ENCODE peak calls at places on chromosomes 13 and 19, in ten cellular contexts. One of them, this sample, is unnamed.

GRCh38 chr19:18940791-18941627 is at the start of gene HOMER3:
- DNase-seq in Calu3: peak; percentile 78
- DNase-seq in DMS 273 treated with DMSO at 0.1 percent for 48 hours: peak; percentile 36
- DNase-seq in H54: no peak
- DNase-seq in ascending aorta: no peak
- DNase-seq in suprapubic skin: peak; percentile 84
- DNase-seq in NCI-H1105: peak; percentile 32
- DNase-seq in choroid plexus epithelial cell: peak; percentile 54
- DNase-seq in iris pigment epithelial cell: peak; percentile 43
- DNase-seq in stimulated activated CD4-positive, alpha-beta T cell treated with anti-CD3 and anti-CD28 coated beads, TNF-alpha, amount 100 ng/mL, for 1 hour: peak; percentile 24
- DNase-seq in this sample: peak; percentile 1

GRCh38 chr19:7894612-7895309 is 6.5 kb downstream of the LRRC8E start:
- DNase-seq in ascending aorta: no peak
- DNase-seq in stimulated activated CD4-positive, alpha-beta T cell treated with anti-CD3 and anti-CD28 coated beads, TNF-alpha, amount 100 ng/mL, for 1 hour: no peak
- DNase-seq in choroid plexus epithelial cell: no peak
- DNase-seq in Calu3: peak; percentile 71
- DNase-seq in H54: no peak
- DNase-seq in iris pigment epithelial cell: no peak
- DNase-seq in suprapubic skin: no peak
- DNase-seq in DMS 273 treated with DMSO at 0.1 percent for 48 hours: no peak
- DNase-seq in NCI-H1105: no peak
- DNase-seq in this sample: no peak

GRCh38 chr13:49292742-49293498 is 45.2 kb downstream of the CDADC1 start:
- DNase-seq in stimulated activated CD4-positive, alpha-beta T cell treated with anti-CD3 and anti-CD28 coated beads, TNF-alpha, amount 100 ng/mL, for 1 hour: no peak
- DNase-seq in H54: no peak
- DNase-seq in suprapubic skin: no peak
- DNase-seq in choroid plexus epithelial cell: peak; percentile 91
- DNase-seq in ascending aorta: peak; percentile 54
- DNase-seq in iris pigment epithelial cell: peak; percentile 81
- DNase-seq in Calu3: no peak
- DNase-seq in NCI-H1105: no peak
- DNase-seq in DMS 273 treated with DMSO at 0.1 percent for 48 hours: no peak
- DNase-seq in this sample: peak; percentile 49

GRCh38 chr19:33227870-33228599 is 2.4 kb upstream of the SLC7A10 start:
- DNase-seq in ascending aorta: no peak
- DNase-seq in iris pigment epithelial cell: no peak
- DNase-seq in NCI-H1105: no peak
- DNase-seq in choroid plexus epithelial cell: no peak
- DNase-seq in Calu3: no peak
- DNase-seq in suprapubic skin: no peak
- DNase-seq in stimulated activated CD4-positive, alpha-beta T cell treated with anti-CD3 and anti-CD28 coated beads, TNF-alpha, amount 100 ng/mL, for 1 hour: no peak
- DNase-seq in H54: no peak
- DNase-seq in DMS 273 treated with DMSO at 0.1 percent for 48 hours: no peak
- DNase-seq in this sample: no peak

GRCh38 chr19:57867868-57868492 is 18.3 kb downstream of the ZNF587 start:
- DNase-seq in suprapubic skin: no peak
- DNase-seq in stimulated activated CD4-positive, alpha-beta T cell treated with anti-CD3 and anti-CD28 coated beads, TNF-alpha, amount 100 ng/mL, for 1 hour: no peak
- DNase-seq in Calu3: no peak
- DNase-seq in H54: no peak
- DNase-seq in ascending aorta: no peak
- DNase-seq in iris pigment epithelial cell: no peak
- DNase-seq in NCI-H1105: no peak
- DNase-seq in choroid plexus epithelial cell: no peak
- DNase-seq in DMS 273 treated with DMSO at 0.1 percent for 48 hours: no peak
- DNase-seq in this sample: no peak

GRCh38 chr19:5395541-5395940 is 54.9 kb upstream of the PTPRS start:
- DNase-seq in Calu3: no peak
- DNase-seq in iris pigment epithelial cell: peak; percentile 16
- DNase-seq in suprapubic skin: no peak
- DNase-seq in H54: no peak
- DNase-seq in DMS 273 treated with DMSO at 0.1 percent for 48 hours: no peak
- DNase-seq in choroid plexus epithelial cell: no peak
- DNase-seq in stimulated activated CD4-positive, alpha-beta T cell treated with anti-CD3 and anti-CD28 coated beads, TNF-alpha, amount 100 ng/mL, for 1 hour: no peak
- DNase-seq in ascending aorta: no peak
- DNase-seq in NCI-H1105: no peak
- DNase-seq in this sample: no peak

GRCh38 chr13:111539791-111540446 is 219.5 kb downstream of the TEX29 start:
- DNase-seq in Calu3: no peak
- DNase-seq in DMS 273 treated with DMSO at 0.1 percent for 48 hours: no peak
- DNase-seq in stimulated activated CD4-positive, alpha-beta T cell treated with anti-CD3 and anti-CD28 coated beads, TNF-alpha, amount 100 ng/mL, for 1 hour: no peak
- DNase-seq in iris pigment epithelial cell: no peak
- DNase-seq in choroid plexus epithelial cell: no peak
- DNase-seq in NCI-H1105: no peak
- DNase-seq in H54: no peak
- DNase-seq in suprapubic skin: no peak
- DNase-seq in ascending aorta: no peak
- DNase-seq in this sample: no peak

GRCh38 chr19:5966941-5967340 is 11.0 kb downstream of the RANBP3 start:
- DNase-seq in iris pigment epithelial cell: no peak
- DNase-seq in ascending aorta: no peak
- DNase-seq in stimulated activated CD4-positive, alpha-beta T cell treated with anti-CD3 and anti-CD28 coated beads, TNF-alpha, amount 100 ng/mL, for 1 hour: no peak
- DNase-seq in DMS 273 treated with DMSO at 0.1 percent for 48 hours: no peak
- DNase-seq in choroid plexus epithelial cell: no peak
- DNase-seq in H54: no peak
- DNase-seq in suprapubic skin: no peak
- DNase-seq in Calu3: no peak
- DNase-seq in NCI-H1105: no peak
- DNase-seq in this sample: no peak

GRCh38 chr13:40666058-40666904 is at the start of gene FOXO1:
- DNase-seq in NCI-H1105: peak; percentile 54
- DNase-seq in iris pigment epithelial cell: peak; percentile 88
- DNase-seq in DMS 273 treated with DMSO at 0.1 percent for 48 hours: peak; percentile 44
- DNase-seq in ascending aorta: peak; percentile 65
- DNase-seq in suprapubic skin: peak; percentile 89
- DNase-seq in Calu3: peak; percentile 90
- DNase-seq in choroid plexus epithelial cell: peak; percentile 93
- DNase-seq in stimulated activated CD4-positive, alpha-beta T cell treated with anti-CD3 and anti-CD28 coated beads, TNF-alpha, amount 100 ng/mL, for 1 hour: peak; percentile 74
- DNase-seq in H54: peak; percentile 94
- DNase-seq in this sample: peak; percentile 49

GRCh38 chr19:3289971-3290569 is 65.6 kb downstream of the CELF5 start:
- DNase-seq in iris pigment epithelial cell: no peak
- DNase-seq in NCI-H1105: no peak
- DNase-seq in DMS 273 treated with DMSO at 0.1 percent for 48 hours: no peak
- DNase-seq in suprapubic skin: no peak
- DNase-seq in stimulated activated CD4-positive, alpha-beta T cell treated with anti-CD3 and anti-CD28 coated beads, TNF-alpha, amount 100 ng/mL, for 1 hour: no peak
- DNase-seq in Calu3: no peak
- DNase-seq in H54: no peak
- DNase-seq in ascending aorta: no peak
- DNase-seq in choroid plexus epithelial cell: no peak
- DNase-seq in this sample: no peak

GRCh38 chr13:111948281-111948680 is 118.7 kb upstream of the SOX1 start:
- DNase-seq in H54: no peak
- DNase-seq in iris pigment epithelial cell: no peak
- DNase-seq in NCI-H1105: no peak
- DNase-seq in DMS 273 treated with DMSO at 0.1 percent for 48 hours: no peak
- DNase-seq in stimulated activated CD4-positive, alpha-beta T cell treated with anti-CD3 and anti-CD28 coated beads, TNF-alpha, amount 100 ng/mL, for 1 hour: no peak
- DNase-seq in ascending aorta: no peak
- DNase-seq in choroid plexus epithelial cell: no peak
- DNase-seq in Calu3: no peak
- DNase-seq in suprapubic skin: no peak
- DNase-seq in this sample: no peak

GRCh38 chr13:105991131-105991530 is 544.3 kb downstream of the EFNB2 start:
- DNase-seq in H54: no peak
- DNase-seq in Calu3: no peak
- DNase-seq in stimulated activated CD4-positive, alpha-beta T cell treated with anti-CD3 and anti-CD28 coated beads, TNF-alpha, amount 100 ng/mL, for 1 hour: no peak
- DNase-seq in iris pigment epithelial cell: no peak
- DNase-seq in DMS 273 treated with DMSO at 0.1 percent for 48 hours: no peak
- DNase-seq in choroid plexus epithelial cell: no peak
- DNase-seq in suprapubic skin: no peak
- DNase-seq in ascending aorta: no peak
- DNase-seq in NCI-H1105: no peak
- DNase-seq in this sample: no peak

GRCh38 chr13:40777166-40777956 is 6.4 kb upstream of the MRPS31 start:
- DNase-seq in iris pigment epithelial cell: peak; percentile 71
- DNase-seq in stimulated activated CD4-positive, alpha-beta T cell treated with anti-CD3 and anti-CD28 coated beads, TNF-alpha, amount 100 ng/mL, for 1 hour: no peak
- DNase-seq in choroid plexus epithelial cell: peak; percentile 71
- DNase-seq in DMS 273 treated with DMSO at 0.1 percent for 48 hours: peak; percentile 55
- DNase-seq in H54: no peak
- DNase-seq in NCI-H1105: peak; percentile 23
- DNase-seq in suprapubic skin: no peak
- DNase-seq in ascending aorta: no peak
- DNase-seq in Calu3: peak; percentile 36
- DNase-seq in this sample: peak; percentile 83

GRCh38 chr19:51440846-51441409 is 17.3 kb downstream of the SIGLEC8 start:
- DNase-seq in ascending aorta: no peak
- DNase-seq in NCI-H1105: no peak
- DNase-seq in choroid plexus epithelial cell: peak; percentile 9
- DNase-seq in suprapubic skin: no peak
- DNase-seq in H54: no peak
- DNase-seq in DMS 273 treated with DMSO at 0.1 percent for 48 hours: no peak
- DNase-seq in iris pigment epithelial cell: no peak
- DNase-seq in Calu3: no peak
- DNase-seq in stimulated activated CD4-positive, alpha-beta T cell treated with anti-CD3 and anti-CD28 coated beads, TNF-alpha, amount 100 ng/mL, for 1 hour: no peak
- DNase-seq in this sample: no peak

GRCh38 chr13:45185286-45185685 is 15.6 kb downstream of the KCTD4 start:
- DNase-seq in iris pigment epithelial cell: no peak
- DNase-seq in NCI-H1105: no peak
- DNase-seq in DMS 273 treated with DMSO at 0.1 percent for 48 hours: no peak
- DNase-seq in Calu3: no peak
- DNase-seq in stimulated activated CD4-positive, alpha-beta T cell treated with anti-CD3 and anti-CD28 coated beads, TNF-alpha, amount 100 ng/mL, for 1 hour: no peak
- DNase-seq in suprapubic skin: no peak
- DNase-seq in ascending aorta: no peak
- DNase-seq in choroid plexus epithelial cell: no peak
- DNase-seq in H54: no peak
- DNase-seq in this sample: no peak

GRCh38 chr19:49461656-49462055 is 8.6 kb downstream of the ALDH16A1 start:
- DNase-seq in Calu3: no peak
- DNase-seq in NCI-H1105: no peak
- DNase-seq in DMS 273 treated with DMSO at 0.1 percent for 48 hours: no peak
- DNase-seq in choroid plexus epithelial cell: no peak
- DNase-seq in iris pigment epithelial cell: no peak
- DNase-seq in stimulated activated CD4-positive, alpha-beta T cell treated with anti-CD3 and anti-CD28 coated beads, TNF-alpha, amount 100 ng/mL, for 1 hour: no peak
- DNase-seq in H54: no peak
- DNase-seq in suprapubic skin: no peak
- DNase-seq in ascending aorta: no peak
- DNase-seq in this sample: no peak

GRCh38 chr19:45826934-45827333 is 11.8 kb upstream of the RSPH6A start:
- DNase-seq in H54: no peak
- DNase-seq in stimulated activated CD4-positive, alpha-beta T cell treated with anti-CD3 and anti-CD28 coated beads, TNF-alpha, amount 100 ng/mL, for 1 hour: no peak
- DNase-seq in iris pigment epithelial cell: no peak
- DNase-seq in Calu3: no peak
- DNase-seq in ascending aorta: no peak
- DNase-seq in NCI-H1105: no peak
- DNase-seq in choroid plexus epithelial cell: peak; percentile 21
- DNase-seq in suprapubic skin: no peak
- DNase-seq in DMS 273 treated with DMSO at 0.1 percent for 48 hours: no peak
- DNase-seq in this sample: no peak

GRCh38 chr13:45292176-45292575 is 48.8 kb downstream of the TPT1 start:
- DNase-seq in choroid plexus epithelial cell: no peak
- DNase-seq in NCI-H1105: no peak
- DNase-seq in Calu3: peak; percentile 73
- DNase-seq in iris pigment epithelial cell: no peak
- DNase-seq in H54: no peak
- DNase-seq in DMS 273 treated with DMSO at 0.1 percent for 48 hours: no peak
- DNase-seq in ascending aorta: no peak
- DNase-seq in suprapubic skin: no peak
- DNase-seq in stimulated activated CD4-positive, alpha-beta T cell treated with anti-CD3 and anti-CD28 coated beads, TNF-alpha, amount 100 ng/mL, for 1 hour: no peak
- DNase-seq in this sample: no peak

GRCh38 chr19:55530996-55531395 is 5.9 kb downstream of the SBK2 start:
- DNase-seq in NCI-H1105: no peak
- DNase-seq in suprapubic skin: no peak
- DNase-seq in H54: no peak
- DNase-seq in DMS 273 treated with DMSO at 0.1 percent for 48 hours: no peak
- DNase-seq in stimulated activated CD4-positive, alpha-beta T cell treated with anti-CD3 and anti-CD28 coated beads, TNF-alpha, amount 100 ng/mL, for 1 hour: no peak
- DNase-seq in choroid plexus epithelial cell: no peak
- DNase-seq in iris pigment epithelial cell: no peak
- DNase-seq in Calu3: no peak
- DNase-seq in ascending aorta: no peak
- DNase-seq in this sample: no peak

GRCh38 chr19:35262101-35262761 is 6.5 kb upstream of the USF2 start:
- DNase-seq in H54: peak; percentile 71
- DNase-seq in DMS 273 treated with DMSO at 0.1 percent for 48 hours: no peak
- DNase-seq in choroid plexus epithelial cell: no peak
- DNase-seq in iris pigment epithelial cell: no peak
- DNase-seq in suprapubic skin: no peak
- DNase-seq in Calu3: no peak
- DNase-seq in ascending aorta: no peak
- DNase-seq in stimulated activated CD4-positive, alpha-beta T cell treated with anti-CD3 and anti-CD28 coated beads, TNF-alpha, amount 100 ng/mL, for 1 hour: no peak
- DNase-seq in NCI-H1105: no peak
- DNase-seq in this sample: no peak

GRCh38 chr13:92513672-92514071 is 712.9 kb upstream of the GPC6 start:
- DNase-seq in NCI-H1105: no peak
- DNase-seq in suprapubic skin: no peak
- DNase-seq in stimulated activated CD4-positive, alpha-beta T cell treated with anti-CD3 and anti-CD28 coated beads, TNF-alpha, amount 100 ng/mL, for 1 hour: no peak
- DNase-seq in DMS 273 treated with DMSO at 0.1 percent for 48 hours: no peak
- DNase-seq in ascending aorta: no peak
- DNase-seq in Calu3: no peak
- DNase-seq in choroid plexus epithelial cell: peak; percentile 45
- DNase-seq in H54: no peak
- DNase-seq in iris pigment epithelial cell: peak; percentile 19
- DNase-seq in this sample: no peak

GRCh38 chr13:44904982-44905381 is 84.3 kb downstream of the NUFIP1 start:
- DNase-seq in ascending aorta: no peak
- DNase-seq in DMS 273 treated with DMSO at 0.1 percent for 48 hours: no peak
- DNase-seq in NCI-H1105: no peak
- DNase-seq in iris pigment epithelial cell: peak; percentile 99
- DNase-seq in H54: peak; percentile 49
- DNase-seq in suprapubic skin: peak; percentile 82
- DNase-seq in choroid plexus epithelial cell: peak; percentile 98
- DNase-seq in stimulated activated CD4-positive, alpha-beta T cell treated with anti-CD3 and anti-CD28 coated beads, TNF-alpha, amount 100 ng/mL, for 1 hour: no peak
- DNase-seq in Calu3: no peak
- DNase-seq in this sample: no peak

GRCh38 chr19:31112158-31112557 is 237.1 kb downstream of the TSHZ3 start:
- DNase-seq in iris pigment epithelial cell: no peak
- DNase-seq in choroid plexus epithelial cell: no peak
- DNase-seq in stimulated activated CD4-positive, alpha-beta T cell treated with anti-CD3 and anti-CD28 coated beads, TNF-alpha, amount 100 ng/mL, for 1 hour: no peak
- DNase-seq in NCI-H1105: no peak
- DNase-seq in H54: no peak
- DNase-seq in ascending aorta: no peak
- DNase-seq in DMS 273 treated with DMSO at 0.1 percent for 48 hours: no peak
- DNase-seq in suprapubic skin: no peak
- DNase-seq in Calu3: no peak
- DNase-seq in this sample: no peak

GRCh38 chr13:99743079-99743478 is 228.5 kb downstream of the ZIC5 start:
- DNase-seq in Calu3: no peak
- DNase-seq in DMS 273 treated with DMSO at 0.1 percent for 48 hours: no peak
- DNase-seq in stimulated activated CD4-positive, alpha-beta T cell treated with anti-CD3 and anti-CD28 coated beads, TNF-alpha, amount 100 ng/mL, for 1 hour: no peak
- DNase-seq in H54: no peak
- DNase-seq in NCI-H1105: peak; percentile 74
- DNase-seq in iris pigment epithelial cell: no peak
- DNase-seq in ascending aorta: no peak
- DNase-seq in suprapubic skin: no peak
- DNase-seq in choroid plexus epithelial cell: no peak
- DNase-seq in this sample: peak; percentile 91

GRCh38 chr19:47239152-47239551 is 8.2 kb upstream of the BBC3 start:
- DNase-seq in ascending aorta: no peak
- DNase-seq in iris pigment epithelial cell: no peak
- DNase-seq in DMS 273 treated with DMSO at 0.1 percent for 48 hours: no peak
- DNase-seq in H54: no peak
- DNase-seq in Calu3: no peak
- DNase-seq in NCI-H1105: no peak
- DNase-seq in stimulated activated CD4-positive, alpha-beta T cell treated with anti-CD3 and anti-CD28 coated beads, TNF-alpha, amount 100 ng/mL, for 1 hour: no peak
- DNase-seq in suprapubic skin: no peak
- DNase-seq in choroid plexus epithelial cell: peak; percentile 45
- DNase-seq in this sample: no peak

GRCh38 chr19:50280983-50281382 is 48.2 kb downstream of the KCNC3 start:
- DNase-seq in Calu3: no peak
- DNase-seq in iris pigment epithelial cell: no peak
- DNase-seq in H54: no peak
- DNase-seq in ascending aorta: no peak
- DNase-seq in suprapubic skin: no peak
- DNase-seq in DMS 273 treated with DMSO at 0.1 percent for 48 hours: no peak
- DNase-seq in choroid plexus epithelial cell: no peak
- DNase-seq in NCI-H1105: no peak
- DNase-seq in stimulated activated CD4-positive, alpha-beta T cell treated with anti-CD3 and anti-CD28 coated beads, TNF-alpha, amount 100 ng/mL, for 1 hour: no peak
- DNase-seq in this sample: no peak

GRCh38 chr13:97125810-97126738 is 96.1 kb upstream of the MBNL2 start:
- DNase-seq in ascending aorta: no peak
- DNase-seq in suprapubic skin: peak; percentile 75
- DNase-seq in Calu3: no peak
- DNase-seq in H54: no peak
- DNase-seq in choroid plexus epithelial cell: peak; percentile 64
- DNase-seq in stimulated activated CD4-positive, alpha-beta T cell treated with anti-CD3 and anti-CD28 coated beads, TNF-alpha, amount 100 ng/mL, for 1 hour: no peak
- DNase-seq in NCI-H1105: no peak
- DNase-seq in iris pigment epithelial cell: peak; percentile 85
- DNase-seq in DMS 273 treated with DMSO at 0.1 percent for 48 hours: no peak
- DNase-seq in this sample: no peak

GRCh38 chr19:36215276-36216171 is 618 bp downstream of the ZNF146 start:
- DNase-seq in NCI-H1105: no peak
- DNase-seq in iris pigment epithelial cell: peak; percentile 70
- DNase-seq in H54: no peak
- DNase-seq in stimulated activated CD4-positive, alpha-beta T cell treated with anti-CD3 and anti-CD28 coated beads, TNF-alpha, amount 100 ng/mL, for 1 hour: no peak
- DNase-seq in ascending aorta: no peak
- DNase-seq in suprapubic skin: no peak
- DNase-seq in choroid plexus epithelial cell: peak; percentile 64
- DNase-seq in Calu3: no peak
- DNase-seq in DMS 273 treated with DMSO at 0.1 percent for 48 hours: peak; percentile 48
- DNase-seq in this sample: peak; percentile 42

This sample was measured in NCI-H748 treated with DMSO at 0.1 percent for 48 hours.